ENCODE peak calls at places on chromosomes 7 and 10, in six cellular contexts. One of them, this sample, is unnamed.

GRCh38 chr7:33558961-33559710 is 346.2 kb upstream of the BMPER start:
- DNase-seq in ovary: no peak
- DNase-seq in suprapubic skin: no peak
- DNase-seq in heart left ventricle: no peak
- DNase-seq in lung: no peak
- DNase-seq in neural progenitor cell: no peak
- DNase-seq in this sample: no peak

GRCh38 chr10:62990126-62990525 is 143.0 kb upstream of the NRBF2 start:
- DNase-seq in ovary: no peak
- DNase-seq in suprapubic skin: no peak
- DNase-seq in heart left ventricle: no peak
- DNase-seq in lung: no peak
- DNase-seq in neural progenitor cell: no peak
- DNase-seq in this sample: no peak

GRCh38 chr7:89623018-89623672 is 531.1 kb upstream of the STEAP1 start:
- DNase-seq in ovary: no peak
- DNase-seq in suprapubic skin: no peak
- DNase-seq in heart left ventricle: no peak
- DNase-seq in lung: no peak
- DNase-seq in neural progenitor cell: peak; percentile 59
- DNase-seq in this sample: no peak

GRCh38 chr10:68471586-68472408 is at the start of gene DNA2:
- DNase-seq in ovary: peak; percentile 63
- DNase-seq in suprapubic skin: no peak
- DNase-seq in heart left ventricle: peak; percentile 51
- DNase-seq in lung: peak; percentile 60
- DNase-seq in neural progenitor cell: peak; percentile 92
- DNase-seq in this sample: peak; percentile 71

GRCh38 chr7:101411477-101411954 is 48.8 kb downstream of the COL26A1 start:
- DNase-seq in ovary: no peak
- DNase-seq in suprapubic skin: no peak
- DNase-seq in heart left ventricle: no peak
- DNase-seq in lung: no peak
- DNase-seq in neural progenitor cell: no peak
- DNase-seq in this sample: no peak

GRCh38 chr7:29255839-29256782 is 61.5 kb downstream of the CHN2 start:
- DNase-seq in ovary: no peak
- DNase-seq in suprapubic skin: no peak
- DNase-seq in heart left ventricle: no peak
- DNase-seq in lung: no peak
- DNase-seq in neural progenitor cell: no peak
- DNase-seq in this sample: no peak

GRCh38 chr7:51126813-51127617 is 189.6 kb downstream of the COBL start:
- DNase-seq in ovary: no peak
- DNase-seq in suprapubic skin: no peak
- DNase-seq in heart left ventricle: no peak
- DNase-seq in lung: no peak
- DNase-seq in neural progenitor cell: no peak
- DNase-seq in this sample: no peak

GRCh38 chr7:27172388-27172774 is 1.7 kb downstream of the HOXA10 start:
- DNase-seq in ovary: no peak
- DNase-seq in suprapubic skin: peak; percentile 74
- DNase-seq in heart left ventricle: no peak
- DNase-seq in lung: no peak
- DNase-seq in neural progenitor cell: no peak
- DNase-seq in this sample: peak; percentile 80

GRCh38 chr7:90824386-90825307 is 228.5 kb downstream of the CDK14 start:
- DNase-seq in ovary: no peak
- DNase-seq in suprapubic skin: no peak
- DNase-seq in heart left ventricle: no peak
- DNase-seq in lung: no peak
- DNase-seq in neural progenitor cell: no peak
- DNase-seq in this sample: no peak

GRCh38 chr10:131206136-131206995 is 105.2 kb downstream of the TCERG1L start:
- DNase-seq in ovary: no peak
- DNase-seq in suprapubic skin: no peak
- DNase-seq in heart left ventricle: no peak
- DNase-seq in lung: no peak
- DNase-seq in neural progenitor cell: no peak
- DNase-seq in this sample: peak; percentile 34

GRCh38 chr7:140594131-140594691 is 46.4 kb downstream of the DENND2A start:
- DNase-seq in ovary: no peak
- DNase-seq in suprapubic skin: no peak
- DNase-seq in heart left ventricle: peak; percentile 63
- DNase-seq in lung: no peak
- DNase-seq in neural progenitor cell: no peak
- DNase-seq in this sample: no peak

GRCh38 chr10:69801094-69801433 is 642 bp upstream of the COL13A1 start:
- DNase-seq in ovary: no peak
- DNase-seq in suprapubic skin: no peak
- DNase-seq in heart left ventricle: peak; percentile 59
- DNase-seq in lung: peak; percentile 45
- DNase-seq in neural progenitor cell: peak; percentile 76
- DNase-seq in this sample: no peak

GRCh38 chr10:944034-944831 is 12.7 kb upstream of the LARP4B start:
- DNase-seq in ovary: no peak
- DNase-seq in suprapubic skin: peak; percentile 88
- DNase-seq in heart left ventricle: peak; percentile 73
- DNase-seq in lung: peak; percentile 58
- DNase-seq in neural progenitor cell: no peak
- DNase-seq in this sample: no peak

GRCh38 chr7:137213744-137214143 is 129.8 kb downstream of the PTN start:
- DNase-seq in ovary: no peak
- DNase-seq in suprapubic skin: no peak
- DNase-seq in heart left ventricle: no peak
- DNase-seq in lung: no peak
- DNase-seq in neural progenitor cell: no peak
- DNase-seq in this sample: no peak

GRCh38 chr7:101113860-101114259 is 13.0 kb upstream of the SERPINE1 start:
- DNase-seq in ovary: no peak
- DNase-seq in suprapubic skin: no peak
- DNase-seq in heart left ventricle: no peak
- DNase-seq in lung: no peak
- DNase-seq in neural progenitor cell: no peak
- DNase-seq in this sample: no peak

GRCh38 chr7:83001362-83002040 is 161.2 kb downstream of the PCLO start:
- DNase-seq in ovary: no peak
- DNase-seq in suprapubic skin: no peak
- DNase-seq in heart left ventricle: no peak
- DNase-seq in lung: no peak
- DNase-seq in neural progenitor cell: no peak
- DNase-seq in this sample: no peak

GRCh38 chr7:83005410-83005809 is 157.3 kb downstream of the PCLO start:
- DNase-seq in ovary: no peak
- DNase-seq in suprapubic skin: no peak
- DNase-seq in heart left ventricle: no peak
- DNase-seq in lung: no peak
- DNase-seq in neural progenitor cell: peak; percentile 36
- DNase-seq in this sample: no peak
- TF ChIP-seq CTCF in ovary: no peak
- TF ChIP-seq CTCF in suprapubic skin: no peak
- TF ChIP-seq CTCF in heart left ventricle: no peak
- TF ChIP-seq CTCF in lung: no peak
- TF ChIP-seq CTCF in neural progenitor cell: peak; percentile 57
- TF ChIP-seq CTCF in this sample: peak; percentile 32

GRCh38 chr10:5983813-5984212 is 6.5 kb upstream of the IL15RA start:
- DNase-seq in ovary: no peak
- DNase-seq in suprapubic skin: no peak
- DNase-seq in heart left ventricle: no peak
- DNase-seq in lung: no peak
- DNase-seq in neural progenitor cell: no peak
- DNase-seq in this sample: no peak
- H3K27ac ChIP-seq in ovary: no peak overlapping the region
- H3K27ac ChIP-seq in suprapubic skin: no peak overlapping the region
- H3K27ac ChIP-seq in heart left ventricle: no peak overlapping the region
- H3K27ac ChIP-seq in lung: no peak overlapping the region
- H3K27ac ChIP-seq in neural progenitor cell: no peak overlapping the region
- H3K27ac ChIP-seq in this sample: no peak overlapping the region

DNA sequence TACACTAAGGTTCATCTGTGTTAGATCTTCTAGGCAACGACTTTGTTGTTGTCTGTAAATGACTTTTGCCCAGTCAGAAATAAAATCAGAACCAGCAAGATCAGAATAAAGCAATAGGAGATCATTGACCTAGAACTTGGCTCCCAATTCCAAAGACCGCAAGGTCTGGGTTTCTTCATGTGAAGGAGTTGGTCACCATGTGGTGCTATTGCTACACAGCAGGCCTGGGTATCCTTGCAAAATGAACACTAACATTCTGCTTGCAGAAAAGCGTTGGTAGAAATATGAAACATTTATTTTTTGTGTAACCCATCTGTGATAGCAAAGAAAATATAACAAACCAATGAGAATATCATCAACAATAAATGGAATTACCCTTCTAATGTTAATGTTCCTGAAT is 831.0 kb downstream of the NXPH1 start:
- DNase-seq in ovary: no peak
- DNase-seq in suprapubic skin: no peak
- DNase-seq in heart left ventricle: no peak
- DNase-seq in lung: no peak
- DNase-seq in neural progenitor cell: no peak
- DNase-seq in this sample: no peak
- TF ChIP-seq CTCF in ovary: no peak
- TF ChIP-seq CTCF in suprapubic skin: no peak
- TF ChIP-seq CTCF in heart left ventricle: no peak
- TF ChIP-seq CTCF in lung: no peak
- TF ChIP-seq CTCF in neural progenitor cell: no peak
- TF ChIP-seq CTCF in this sample: peak; percentile 9

DNA sequence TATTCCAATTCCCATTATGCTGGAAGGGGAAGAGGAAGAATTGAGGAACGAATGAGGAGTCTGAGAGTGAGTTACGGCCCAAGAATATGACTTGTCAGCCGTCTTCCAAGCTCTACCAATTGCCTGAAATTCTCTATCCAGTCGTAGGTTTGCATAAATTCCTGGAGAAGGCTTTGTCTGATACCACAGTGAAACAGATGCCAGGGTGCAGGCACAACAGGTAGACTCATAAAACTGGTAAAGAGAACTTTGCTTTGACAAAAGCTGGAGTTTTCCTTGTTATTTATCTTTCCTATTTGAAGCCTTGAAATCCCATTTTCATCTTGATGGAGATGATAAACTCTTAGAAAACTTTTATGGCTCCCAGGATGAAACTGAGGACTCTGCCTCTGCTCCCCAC is 251.2 kb downstream of the KCNMA1 start:
- DNase-seq in ovary: no peak
- DNase-seq in suprapubic skin: no peak
- DNase-seq in heart left ventricle: no peak
- DNase-seq in lung: no peak
- DNase-seq in neural progenitor cell: no peak
- DNase-seq in this sample: no peak
- H3K27ac ChIP-seq in ovary: no peak overlapping the region
- H3K27ac ChIP-seq in suprapubic skin: no peak overlapping the region
- H3K27ac ChIP-seq in heart left ventricle: no peak overlapping the region
- H3K27ac ChIP-seq in lung: no peak overlapping the region
- H3K27ac ChIP-seq in neural progenitor cell: no peak overlapping the region
- H3K27ac ChIP-seq in this sample: peak overlapping the region; percentile 57

GRCh38 chr7:110442386-110442837 is 648.5 kb upstream of the LRRN3 start:
- DNase-seq in ovary: no peak
- DNase-seq in suprapubic skin: no peak
- DNase-seq in heart left ventricle: no peak
- DNase-seq in lung: no peak
- DNase-seq in neural progenitor cell: peak; percentile 73
- DNase-seq in this sample: no peak
- TF ChIP-seq CTCF in ovary: no peak
- TF ChIP-seq CTCF in suprapubic skin: no peak
- TF ChIP-seq CTCF in heart left ventricle: peak; percentile 11
- TF ChIP-seq CTCF in lung: no peak
- TF ChIP-seq CTCF in neural progenitor cell: peak; percentile 74
- TF ChIP-seq CTCF in this sample: peak; percentile 69

GRCh38 chr10:84178387-84178697 is 4.7 kb downstream of the GPR15LG start:
- DNase-seq in ovary: no peak
- DNase-seq in suprapubic skin: no peak
- DNase-seq in heart left ventricle: no peak
- DNase-seq in lung: no peak
- DNase-seq in neural progenitor cell: no peak
- DNase-seq in this sample: no peak
- H3K27ac ChIP-seq in ovary: no peak overlapping the region
- H3K27ac ChIP-seq in suprapubic skin: peak overlapping the region; percentile 74
- H3K27ac ChIP-seq in heart left ventricle: no peak overlapping the region
- H3K27ac ChIP-seq in lung: no peak overlapping the region
- H3K27ac ChIP-seq in neural progenitor cell: no peak overlapping the region
- H3K27ac ChIP-seq in this sample: peak overlapping the region; percentile 67

DNA sequence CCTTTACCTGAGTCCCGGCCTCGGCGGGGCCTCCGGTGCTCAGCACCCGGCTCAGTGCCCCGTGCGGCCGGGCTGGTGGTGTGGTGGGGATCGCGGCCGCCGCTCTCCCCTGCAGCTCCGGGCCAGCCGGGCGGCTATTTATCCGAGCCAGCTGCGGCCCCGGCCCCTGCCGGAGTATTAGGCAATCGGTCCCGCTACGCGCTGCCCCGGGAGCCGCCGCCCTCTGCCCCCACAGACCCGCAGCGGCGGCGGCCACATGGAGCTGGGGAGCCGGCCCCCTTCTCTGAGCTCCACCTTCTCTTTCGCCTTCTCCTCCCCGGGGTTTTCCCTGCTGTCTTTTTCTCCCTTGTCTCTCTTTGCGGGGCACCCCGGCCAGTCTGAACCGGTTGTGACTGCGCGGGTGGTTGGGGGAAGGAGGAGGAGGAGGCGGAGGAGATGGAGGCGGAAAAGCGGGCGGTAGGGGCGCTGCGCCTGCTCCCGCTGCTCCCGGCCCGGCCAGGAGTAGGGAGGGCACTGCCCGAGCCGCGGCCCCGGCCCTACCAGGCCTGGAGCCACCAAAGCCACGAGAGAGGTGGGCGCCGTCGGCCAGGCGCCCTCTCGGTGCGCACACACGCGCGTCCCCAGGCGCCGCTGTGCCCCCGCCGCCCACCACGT is at the start of gene SLC16A9:
- DNase-seq in ovary: peak; percentile 84
- DNase-seq in suprapubic skin: no peak
- DNase-seq in heart left ventricle: peak; percentile 54
- DNase-seq in lung: peak; percentile 46
- DNase-seq in neural progenitor cell: peak; percentile 89
- DNase-seq in this sample: peak; percentile 66
- TF ChIP-seq CTCF in ovary: peak; percentile 46
- TF ChIP-seq CTCF in suprapubic skin: no peak
- TF ChIP-seq CTCF in heart left ventricle: peak; percentile 16
- TF ChIP-seq CTCF in lung: no peak
- TF ChIP-seq CTCF in neural progenitor cell: peak; percentile 55
- TF ChIP-seq CTCF in this sample: peak; percentile 50

GRCh38 chr10:102651455-102652169 is 7.3 kb downstream of the TRIM8 start:
- DNase-seq in ovary: no peak
- DNase-seq in suprapubic skin: peak; percentile 45
- DNase-seq in heart left ventricle: no peak
- DNase-seq in lung: no peak
- DNase-seq in neural progenitor cell: no peak
- DNase-seq in this sample: peak; percentile 37
- H3K27ac ChIP-seq in ovary: peak overlapping the region; percentile 45
- H3K27ac ChIP-seq in suprapubic skin: no peak overlapping the region
- H3K27ac ChIP-seq in heart left ventricle: no peak overlapping the region
- H3K27ac ChIP-seq in lung: no peak overlapping the region
- H3K27ac ChIP-seq in neural progenitor cell: no peak overlapping the region
- H3K27ac ChIP-seq in this sample: no peak overlapping the region